ENCODE peak calls at places on chromosomes 6 and 20, in five cellular contexts. F is H1, D is A549, N is K562, V is HepG2. I is an unnamed sample.

GRCh38 chr20:11231742-11232141 is 557.9 kb upstream of the JAG1 start:
- DNase-seq in F (no peak), V (no peak), N (no peak), D (no peak), I (no peak)

GRCh38 chr20:4708036-4708435 is 13.7 kb upstream of the PRND start:
- DNase-seq in D (no peak), F (no peak), N (no peak), V (no peak), I (no peak)

GRCh38 chr6:135600086-135600702 is 102.7 kb upstream of the AHI1 start:
- DNase-seq in F (no peak), V (no peak), N (no peak), D (no peak), I (no peak)

GRCh38 chr6:1604991-1605821 is 4.5 kb upstream of the FOXC1 start:
- DNase-seq in N (no peak), V (no peak), D (no peak), F (no peak), I (no peak)

GRCh38 chr6:110629153-110629552 is 152.7 kb upstream of the SLC22A16 start:
- DNase-seq in V (no peak), F (no peak), D (no peak), N (no peak), I (no peak)

GRCh38 chr20:57180954-57181353 is 85.5 kb downstream of the BMP7 start:
- DNase-seq in N (no peak), F (no peak), D (no peak), V (no peak), I (no peak)

GRCh38 chr6:165883851-165884640 is 221.0 kb upstream of the PDE10A start:
- DNase-seq in D (no peak), N (no peak), F (no peak), V (no peak), I (no peak)

GRCh38 chr6:88208736-88209135 is 42.6 kb upstream of the CNR1 start:
- DNase-seq in V (no peak), N (no peak), D (no peak), F (no peak), I (no peak)

GRCh38 chr6:16184554-16184953 is 53.8 kb upstream of the GMPR start:
- DNase-seq in D (no peak), F (no peak), N (no peak), V (no peak), I (no peak)

GRCh38 chr6:16187185-16187584 is 51.2 kb upstream of the GMPR start:
- DNase-seq in N (no peak), D (no peak), F (no peak), V (peak; percentile 23), I (no peak)

GRCh38 chr6:16182428-16182827 is 53.5 kb downstream of the MYLIP start:
- DNase-seq in D (no peak), N (no peak), F (no peak), V (no peak), I (no peak)

GRCh38 chr6:16181429-16182359 is 52.8 kb downstream of the MYLIP start:
- DNase-seq in V (no peak), N (no peak), D (no peak), F (no peak), I (no peak)

DNA sequence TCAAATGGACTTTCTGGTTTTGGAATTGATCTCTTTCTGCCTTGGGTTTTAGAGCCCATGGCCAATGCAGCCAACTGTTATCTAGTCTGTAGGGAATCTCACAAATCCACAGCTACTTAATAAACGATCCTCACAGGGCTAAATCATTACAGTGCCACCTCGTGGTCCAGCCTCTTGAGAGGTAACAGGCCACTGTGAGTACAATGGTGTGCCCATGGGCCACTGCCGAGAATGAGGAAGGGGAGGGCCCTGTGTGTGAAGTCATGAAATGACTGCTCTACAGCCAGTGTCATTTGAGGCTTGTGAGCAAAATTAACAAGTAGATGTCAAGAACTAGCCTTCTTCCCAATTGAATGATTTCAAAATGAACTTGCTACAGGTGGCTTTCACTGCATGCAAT is 54.3 kb upstream of the GMPR start:
- DNase-seq in N (peak; percentile 55), F (no peak), V (peak; percentile 42), D (peak; percentile 7), I (peak; percentile 45)
- TF ChIP-seq CHD2 in N (no peak), F (no peak), V (no peak), D (no peak), I (no peak)

GRCh38 chr20:53925651-53926401 is 144.6 kb downstream of the BCAS1 start:
- DNase-seq in D (no peak), F (no peak), V (no peak), N (no peak), I (no peak)

GRCh38 chr20:53927990-53928389 is 142.4 kb downstream of the BCAS1 start:
- DNase-seq in D (no peak), V (no peak), F (no peak), N (no peak), I (no peak)

GRCh38 chr20:53929399-53929798 is 141.0 kb downstream of the BCAS1 start:
- DNase-seq in V (no peak), N (no peak), F (no peak), D (no peak), I (no peak)

GRCh38 chr20:53923745-53924369 is 146.5 kb downstream of the BCAS1 start:
- DNase-seq in F (no peak), N (no peak), D (no peak), V (no peak), I (no peak)

GRCh38 chr20:53926428-53927028 is 143.9 kb downstream of the BCAS1 start:
- DNase-seq in F (no peak), N (peak; percentile 25), V (peak; percentile 98), D (peak; percentile 68), I (peak; percentile 99)
- TF ChIP-seq HDAC2 in F (no peak), N (no peak), V (peak; percentile 81), D (no peak), I (no peak)

GRCh38 chr6:15872252-15873103 is 209.7 kb upstream of the DTNBP1 start:
- DNase-seq in N (no peak), V (no peak), F (no peak), D (no peak), I (no peak)
- TF ChIP-seq CHD2 in N (no peak), V (no peak), F (no peak), D (no peak), I (no peak)

DNA sequence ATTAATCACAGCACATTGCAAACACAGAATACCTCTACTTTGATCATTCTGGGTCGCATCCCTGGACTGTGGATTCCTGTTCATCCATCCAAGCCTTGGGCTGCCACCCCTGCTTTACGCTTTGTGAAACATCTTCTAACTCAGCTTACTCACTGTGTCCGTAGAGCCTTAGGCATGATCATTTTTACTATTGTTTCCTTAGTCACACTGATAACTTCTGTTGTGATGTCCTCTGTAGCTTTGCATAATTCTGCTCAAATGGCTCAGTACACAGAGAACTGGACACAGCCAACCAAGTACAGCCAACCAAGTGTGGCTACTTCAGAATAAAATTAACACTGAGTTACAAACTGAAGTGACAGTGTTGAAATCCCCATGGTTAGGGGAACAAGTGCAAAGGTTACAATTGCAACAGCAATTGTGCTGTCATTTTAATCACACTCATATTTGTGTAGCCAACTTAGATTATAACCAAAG is 8.6 kb upstream of the FKBP1A start:
- DNase-seq in V (peak; percentile 47), D (no peak), N (no peak), F (no peak), I (no peak)
- TF ChIP-seq HDAC2 in V (peak; percentile 14), D (no peak), N (no peak), F (no peak), I (no peak)

GRCh38 chr6:24227556-24227955 is 101.5 kb downstream of the NRSN1 start:
- DNase-seq in D (no peak), V (no peak), N (no peak), F (no peak), I (no peak)

GRCh38 chr6:24231578-24231977 is 105.6 kb downstream of the NRSN1 start:
- DNase-seq in V (no peak), F (no peak), N (no peak), D (no peak), I (no peak)

GRCh38 chr6:24229694-24230093 is 103.7 kb downstream of the NRSN1 start:
- DNase-seq in N (no peak), D (no peak), F (no peak), V (no peak), I (no peak)

GRCh38 chr6:24225838-24226237 is 99.8 kb downstream of the NRSN1 start:
- DNase-seq in D (no peak), F (no peak), N (no peak), V (no peak), I (no peak)

DNA sequence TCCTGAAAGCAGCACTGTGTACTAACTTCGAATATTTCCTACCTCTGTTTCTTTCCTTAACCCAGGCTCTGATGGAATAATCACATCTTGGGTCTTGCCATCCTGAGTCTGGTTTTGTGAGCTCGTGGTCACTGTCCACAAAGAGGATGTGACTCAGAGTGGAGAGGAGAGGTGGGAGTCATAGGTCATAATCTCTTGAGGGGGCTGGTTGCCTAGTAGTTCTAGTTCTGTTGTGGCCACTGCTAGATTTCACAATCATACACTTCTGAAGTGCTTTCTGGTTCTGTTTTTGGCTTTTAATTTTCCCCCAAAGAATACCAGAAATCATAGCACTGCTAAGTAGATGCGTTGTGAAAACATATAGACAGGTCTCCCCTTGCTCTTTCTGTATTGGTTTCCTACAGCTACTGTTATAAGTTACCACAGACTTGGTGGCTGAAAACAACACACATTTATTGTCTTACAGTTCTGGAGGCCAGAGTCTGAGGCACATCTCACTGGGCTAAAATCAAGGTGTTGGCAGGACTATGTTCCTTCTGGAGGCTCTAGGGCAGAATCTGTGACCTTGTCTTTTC is 102.8 kb downstream of the NRSN1 start:
- DNase-seq in V (peak; percentile 69), F (no peak), N (no peak), D (no peak), I (no peak)
- TF ChIP-seq CHD2 in V (no peak), F (no peak), N (no peak), D (no peak), I (no peak)

DNA sequence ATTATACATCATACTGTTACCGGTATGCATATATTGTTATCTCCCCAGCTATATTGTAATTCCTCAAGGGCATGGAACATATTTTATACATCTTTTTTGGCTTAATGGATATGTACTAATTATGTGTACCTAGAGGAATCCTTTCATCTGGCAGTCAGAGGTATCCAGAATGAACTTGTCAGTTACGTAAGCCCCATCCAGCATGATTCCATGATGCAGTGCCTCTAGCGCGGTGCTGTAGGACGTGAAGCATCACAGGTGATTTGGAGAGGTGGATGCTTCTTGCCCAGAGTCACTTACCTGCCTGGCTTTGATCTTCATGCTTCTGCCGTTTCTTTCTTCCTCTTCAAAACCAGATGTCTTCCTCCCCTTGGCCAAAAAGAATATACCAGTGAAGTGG is 159.1 kb downstream of the UST start:
- DNase-seq in N (no peak), V (no peak), D (no peak), F (no peak), I (no peak)
- TF ChIP-seq HDAC2 in N (no peak), V (no peak), D (no peak), F (no peak), I (no peak)

GRCh38 chr20:3237958-3238615 is 903 bp downstream of the SLC4A11 start:
- DNase-seq in V (no peak), F (peak; percentile 78), D (no peak), N (no peak), I (no peak)

GRCh38 chr20:3238616-3239025 is 369 bp downstream of the SLC4A11 start:
- DNase-seq in V (no peak), F (no peak), D (peak; percentile 59), N (no peak), I (no peak)

GRCh38 chr20:3239026-3239866 is at the start of gene SLC4A11:
- DNase-seq in V (peak; percentile 56), D (peak; percentile 83), N (peak; percentile 54), F (peak; percentile 84), I (no peak)

GRCh38 chr20:3240776-3241363 is 1.9 kb upstream of the SLC4A11 start:
- DNase-seq in V (no peak), F (no peak), D (no peak), N (no peak), I (no peak)

GRCh38 chr20:3239867-3240775 is 1.1 kb upstream of the SLC4A11 start:
- DNase-seq in F (peak; percentile 73), V (no peak), N (no peak), D (no peak), I (no peak)
- TF ChIP-seq CHD2 in F (no peak), V (no peak), N (no peak), D (no peak), I (no peak)